ENCODE peak calls at places on chromosomes 5 and 9, in nine cellular contexts. Y is mammary epithelial cell, C is IMR-90, D is endothelial cell of umbilical vein, E is SK-N-SH, O is K562, I is PC-9, F is neuronal stem cell, S is GM23248. L is an unnamed sample.

GRCh38 chr5:96431376-96432244 is 1.4 kb downstream of the PCSK1 start:
- DNase-seq in Y (peak), C (peak), D (no peak), E (no peak), O (peak), I (no peak), F (no peak), S (peak), L (no peak)

GRCh38 chr5:32522429-32523143 is 62.8 kb upstream of the SUB1 start:
- DNase-seq in Y (no peak), C (peak), D (no peak), E (no peak), O (no peak), I (peak), F (no peak), S (peak), L (no peak)

GRCh38 chr9:91391426-91392217 is 29.9 kb upstream of the AUH start:
- DNase-seq in Y (no peak), C (no peak), D (no peak), E (no peak), O (no peak), I (no peak), F (no peak), S (peak), L (no peak)

GRCh38 chr5:166722939-166723338 is 1568.5 kb upstream of the WWC1 start:
- DNase-seq in Y (peak), C (no peak), D (no peak), E (no peak), O (no peak), I (no peak), F (no peak), S (peak), L (no peak)

GRCh38 chr5:149448831-149449714 is 70.0 kb upstream of the IL17B start:
- DNase-seq in Y (no peak), C (no peak), D (peak), E (no peak), O (peak), I (no peak), F (no peak), S (no peak), L (peak)

GRCh38 chr5:128736567-128736966 is 198.5 kb upstream of the FBN2 start:
- DNase-seq in Y (peak), C (peak), D (peak), E (no peak), O (no peak), I (no peak), F (no peak), S (peak), L (no peak)

GRCh38 chr9:128412120-128412790 is 8.4 kb upstream of the CERCAM start:
- DNase-seq in Y (no peak), C (peak), D (peak), E (peak), O (peak), I (peak), F (peak), S (peak), L (peak)

GRCh38 chr5:143605403-143606005 is 202.0 kb upstream of the NR3C1 start:
- DNase-seq in Y (no peak), C (peak), D (no peak), E (no peak), O (no peak), I (no peak), F (no peak), S (no peak), L (no peak)

GRCh38 chr9:132239999-132240859 is 78.4 kb downstream of the NTNG2 start:
- DNase-seq in Y (no peak), C (no peak), D (no peak), E (peak), O (no peak), I (no peak), F (no peak), S (no peak), L (no peak)

GRCh38 chr5:107266100-107266499 is 404.6 kb downstream of the EFNA5 start:
- DNase-seq in Y (no peak), C (no peak), D (no peak), E (no peak), O (no peak), I (no peak), F (no peak), S (no peak), L (no peak)

GRCh38 chr5:33659526-33660169 is 218.9 kb downstream of the TARS1 start:
- DNase-seq in Y (no peak), C (no peak), D (no peak), E (no peak), O (no peak), I (no peak), F (no peak), S (no peak), L (no peak)

GRCh38 chr9:12813960-12814876 is 39.4 kb downstream of the LURAP1L start:
- DNase-seq in Y (peak), C (peak), D (peak), E (peak), O (no peak), I (peak), F (no peak), S (peak), L (no peak)

GRCh38 chr5:75320341-75320740 is 16.7 kb upstream of the HMGCR start:
- DNase-seq in Y (no peak), C (no peak), D (no peak), E (no peak), O (no peak), I (no peak), F (no peak), S (no peak), L (no peak)

GRCh38 chr9:70260007-70260443 is 1.2 kb downstream of the SMC5 start:
- DNase-seq in Y (peak), C (no peak), D (no peak), E (no peak), O (no peak), I (peak), F (no peak), S (no peak), L (peak)

GRCh38 chr5:69276422-69277174 is 41.9 kb downstream of the CDK7 start:
- DNase-seq in Y (no peak), C (peak), D (no peak), E (no peak), O (no peak), I (no peak), F (no peak), S (peak), L (peak)
- H3K4me2 ChIP-seq in Y (no peak), C (no peak), D (no peak), E (no peak), O (no peak), I (no peak), F (no peak), S (peak), L (no peak)

DNA sequence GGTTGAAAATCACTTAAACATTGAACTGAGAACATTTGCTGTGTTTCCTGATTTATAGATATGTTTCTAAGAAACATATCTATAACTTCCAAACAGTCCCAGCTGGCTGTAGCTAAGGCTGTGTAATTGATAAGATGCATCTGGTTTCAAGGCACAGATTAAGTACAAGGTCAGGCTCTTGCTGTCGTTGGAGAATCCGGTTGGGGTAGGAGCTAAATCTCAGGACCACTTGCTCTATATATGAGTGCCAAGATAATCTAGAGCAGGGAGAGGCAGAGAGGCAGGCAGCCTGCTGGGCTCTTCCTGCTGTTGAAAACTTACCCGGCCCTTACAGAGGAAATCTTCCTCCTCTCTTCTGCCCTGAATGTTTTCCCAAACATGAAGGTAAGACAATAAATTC is at the start of gene C7:
- DNase-seq in Y (no peak), C (peak), D (peak), E (peak), O (no peak), I (no peak), F (no peak), S (no peak), L (no peak)
- H3K4me3 ChIP-seq in Y (no peak), C (no peak), D (no peak), E (peak), O (no peak), I (no peak), F (no peak), S (no peak), L (no peak)

GRCh38 chr5:54832846-54833245 is 152.5 kb downstream of the ESM1 start:
- DNase-seq in Y (no peak), C (peak), D (no peak), E (no peak), O (no peak), I (no peak), F (no peak), S (no peak), L (no peak)
- H3K4me2 ChIP-seq in Y (no peak), C (no peak), D (no peak), E (no peak), O (no peak), I (no peak), F (no peak), S (no peak), L (no peak)

GRCh38 chr9:73215249-73215648 is 63.6 kb downstream of the ANXA1 start:
- DNase-seq in Y (no peak), C (no peak), D (no peak), E (no peak), O (no peak), I (no peak), F (no peak), S (no peak), L (no peak)
- H3K4me3 ChIP-seq in Y (no peak), C (no peak), D (no peak), E (no peak), O (no peak), I (no peak), F (no peak), S (no peak), L (no peak)